ENCODE peak calls at places on chromosomes 6 and 20, in seven cellular contexts. Q, X, H, B, N, Z and R are unnamed samples.

GRCh38 chr20:32509639-32510066 is 75.5 kb downstream of the NOL4L start:
- DNase-seq in Q (peak), X (peak), H (no peak), B (peak), N (no peak), Z (no peak), R (no peak)

GRCh38 chr6:118746100-118746874 is 94.9 kb upstream of the CEP85L start:
- DNase-seq in Q (no peak), X (no peak), H (no peak), B (no peak), N (no peak), Z (no peak), R (no peak)

GRCh38 chr20:29763821-29764511 is 1493.5 kb upstream of the DEFB115 start:
- DNase-seq in Q (no peak), X (no peak), H (no peak), B (no peak), N (peak), Z (no peak), R (no peak)

GRCh38 chr6:140388141-140388802 is 1013.8 kb upstream of the CITED2 start:
- DNase-seq in Q (no peak), X (no peak), H (no peak), B (no peak), N (no peak), Z (peak), R (no peak)

GRCh38 chr6:90890681-90891337 is 303.9 kb upstream of the MAP3K7 start:
- DNase-seq in Q (no peak), X (no peak), H (no peak), B (no peak), N (no peak), Z (peak), R (no peak)

GRCh38 chr6:116446399-116446798 is 14.8 kb upstream of the CALHM6 start:
- DNase-seq in Q (no peak), X (no peak), H (no peak), B (no peak), N (no peak), Z (peak), R (no peak)

GRCh38 chr6:156398371-156398770 is 378.8 kb upstream of the ARID1B start:
- DNase-seq in Q (no peak), X (no peak), H (no peak), B (no peak), N (no peak), Z (no peak), R (no peak)

GRCh38 chr6:51077967-51078518 is 259.4 kb downstream of the TFAP2B start:
- DNase-seq in Q (no peak), X (no peak), H (no peak), B (no peak), N (no peak), Z (no peak), R (no peak)

GRCh38 chr6:159134701-159135364 is 34.4 kb upstream of the FNDC1 start:
- DNase-seq in Q (peak), X (no peak), H (peak), B (peak), N (peak), Z (peak), R (peak)

GRCh38 chr6:5260111-5260620 is 584 bp downstream of the LYRM4 start:
- DNase-seq in Q (peak), X (peak), H (no peak), B (peak), N (peak), Z (peak), R (peak)

DNA sequence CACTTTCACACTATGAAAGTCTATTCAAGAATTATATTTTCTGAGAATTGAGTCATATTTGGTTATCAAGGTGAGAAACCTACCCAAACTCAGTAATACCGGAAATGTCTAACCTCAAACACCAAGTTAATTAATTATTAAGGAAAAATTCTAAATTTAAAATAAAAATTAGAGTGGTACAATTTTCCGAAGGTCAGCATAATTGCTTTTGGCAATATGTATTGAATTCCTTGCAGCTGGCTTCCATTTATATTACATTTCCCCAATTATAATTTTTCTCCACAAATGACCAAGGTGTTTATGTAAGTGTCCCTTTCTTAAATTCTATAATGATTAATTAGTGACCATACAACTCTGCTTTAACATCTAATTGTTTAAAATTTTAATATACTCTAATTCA is 316.0 kb upstream of the IRAK1BP1 start:
- DNase-seq in Q (no peak), X (no peak), H (no peak), B (no peak), N (no peak), Z (no peak), R (no peak)
- TF ChIP-seq CTCF in Q (no peak), X (no peak), H (no peak), B (no peak), N (no peak), Z (no peak), R (no peak)

DNA sequence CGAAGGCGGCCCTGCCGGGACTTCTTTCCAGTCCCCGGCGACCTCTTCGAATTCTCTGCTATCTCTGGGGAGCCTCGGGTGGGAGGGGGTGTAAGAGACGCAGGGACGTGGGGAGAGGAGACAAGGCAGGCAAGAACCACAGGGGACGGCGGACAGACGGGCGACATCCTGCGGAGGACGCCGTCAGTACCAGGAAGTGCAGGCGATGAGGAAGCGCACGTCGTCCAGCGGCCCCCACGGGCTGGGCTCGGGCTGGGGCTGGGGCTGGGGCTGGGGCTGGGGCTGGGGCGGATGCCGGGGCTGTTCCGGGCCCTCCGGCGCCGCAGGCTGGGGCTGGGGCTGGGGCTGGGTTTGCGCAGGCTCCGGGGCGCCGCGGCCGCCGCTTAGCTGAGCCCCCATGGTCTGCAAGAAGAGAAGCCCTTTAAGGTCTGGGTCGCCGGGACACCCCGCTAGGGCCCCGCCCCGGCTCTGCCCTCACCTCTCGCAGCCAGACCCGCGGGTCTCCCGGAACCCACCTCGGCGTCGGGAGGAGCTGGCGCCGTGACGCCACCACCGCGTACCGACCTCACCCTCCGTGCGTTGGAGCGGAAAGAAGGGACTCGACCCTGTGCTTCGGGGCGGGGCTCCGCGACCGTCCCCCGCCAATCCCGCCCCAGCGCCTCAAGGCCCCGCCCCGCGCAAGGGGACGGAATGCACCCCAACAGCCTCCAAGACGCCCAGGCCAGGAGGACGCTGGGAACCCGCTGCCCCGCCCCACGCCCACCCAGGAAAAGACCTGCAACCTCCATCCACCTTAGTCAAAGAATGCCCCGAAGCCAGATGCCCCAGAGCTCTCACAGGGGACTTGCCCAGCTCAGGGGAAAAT is at the start of gene MMP24OS:
- DNase-seq in Q (peak), X (peak), H (peak), B (peak), N (peak), Z (peak), R (peak)
- TF ChIP-seq CTCF in Q (peak), X (no peak), H (peak), B (no peak), N (peak), Z (peak), R (peak)

GRCh38 chr6:34867484-34867883 is 20.4 kb downstream of the TAF11 start:
- DNase-seq in Q (no peak), X (no peak), H (no peak), B (no peak), N (no peak), Z (no peak), R (no peak)
- TF ChIP-seq CTCF in Q (peak), X (no peak), H (no peak), B (no peak), N (peak), Z (no peak), R (no peak)

DNA sequence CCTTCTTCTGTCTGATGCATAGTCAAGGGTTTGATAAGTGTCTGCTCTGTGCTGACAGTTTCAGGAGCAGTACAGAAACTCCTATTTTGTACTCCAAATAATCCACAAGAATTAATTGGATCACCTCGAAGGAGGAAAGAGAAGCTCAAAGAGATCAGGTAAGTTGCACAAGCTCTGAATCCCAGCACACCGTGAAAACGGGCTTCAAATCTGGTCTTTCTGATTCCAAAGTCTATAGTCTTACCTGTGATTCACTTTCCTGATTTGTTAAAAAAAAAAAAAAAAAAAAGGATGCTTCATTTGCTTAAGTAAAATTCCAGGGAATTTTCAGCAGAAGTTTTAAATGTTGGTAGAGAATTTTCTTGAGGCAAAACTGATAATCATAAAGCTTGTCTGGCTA is 155.8 kb upstream of the ESR1 start:
- DNase-seq in Q (no peak), X (no peak), H (no peak), B (no peak), N (no peak), Z (no peak), R (no peak)
- TF ChIP-seq CTCF in Q (no peak), X (no peak), H (no peak), B (no peak), N (no peak), Z (no peak), R (no peak)

DNA sequence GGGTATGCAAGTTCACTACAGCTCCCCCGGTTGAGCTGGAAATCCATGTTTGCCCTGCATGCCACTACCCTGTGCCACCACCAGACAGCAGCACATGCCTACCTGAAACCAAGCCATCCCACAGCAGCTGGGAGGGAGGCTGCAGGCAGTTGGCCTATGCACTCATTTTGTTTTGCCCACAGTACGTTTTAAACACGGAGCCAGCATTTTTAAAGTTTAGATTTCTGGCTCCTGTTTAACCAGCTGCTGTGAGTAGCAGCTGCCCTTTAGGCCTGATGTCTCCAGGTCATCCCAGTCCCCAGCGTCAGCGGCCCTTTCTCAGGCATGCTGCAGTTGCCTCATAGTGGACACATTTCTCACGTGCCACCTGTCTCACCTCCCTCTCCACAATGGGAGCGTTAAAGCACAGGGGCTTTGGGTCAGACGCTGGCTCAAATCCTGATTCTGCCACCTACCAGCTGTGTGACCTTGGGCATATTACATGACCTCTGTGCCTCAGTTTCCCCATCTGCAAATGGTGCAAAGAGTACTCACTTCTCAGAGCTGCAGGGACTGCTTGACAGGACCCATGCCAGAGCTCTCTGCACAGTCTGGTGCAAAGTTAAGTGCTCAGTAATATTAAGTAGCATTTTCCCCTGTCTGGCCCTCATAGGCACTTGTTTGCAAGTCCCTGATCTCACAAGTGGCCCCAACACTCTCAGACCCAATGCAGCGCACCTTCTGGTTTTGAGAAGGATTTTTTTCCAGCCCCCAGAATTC is 8.2 kb upstream of the UBE2V1 start:
- DNase-seq in Q (peak), X (peak), H (peak), B (peak), N (no peak), Z (peak), R (no peak)
- TF ChIP-seq CTCF in Q (peak), X (peak), H (peak), B (peak), N (peak), Z (peak), R (peak)

GRCh38 chr20:45578151-45578660 is 878 bp downstream of the WFDC8 start:
- DNase-seq in Q (no peak), X (no peak), H (no peak), B (no peak), N (no peak), Z (no peak), R (no peak)

GRCh38 chr20:45579184-45579583 is at the start of gene WFDC8:
- DNase-seq in Q (no peak), X (no peak), H (no peak), B (no peak), N (no peak), Z (no peak), R (no peak)

GRCh38 chr20:45588800-45589199 is 9.7 kb upstream of the WFDC8 start:
- DNase-seq in Q (no peak), X (no peak), H (no peak), B (no peak), N (no peak), Z (peak), R (no peak)

GRCh38 chr20:45581702-45582101 is 2.6 kb upstream of the WFDC8 start:
- DNase-seq in Q (no peak), X (no peak), H (no peak), B (no peak), N (no peak), Z (no peak), R (no peak)

GRCh38 chr20:45583502-45583901 is 4.4 kb upstream of the WFDC8 start:
- DNase-seq in Q (no peak), X (no peak), H (no peak), B (no peak), N (no peak), Z (no peak), R (no peak)
- TF ChIP-seq CTCF in Q (no peak), X (no peak), H (no peak), B (no peak), N (no peak), Z (no peak), R (no peak)

GRCh38 chr6:53679446-53679933 is 13.9 kb upstream of the KLHL31 start:
- DNase-seq in Q (peak), X (no peak), H (no peak), B (no peak), N (peak), Z (peak), R (no peak)
- TF ChIP-seq CTCF in Q (peak), X (peak), H (no peak), B (peak), N (peak), Z (peak), R (peak)